ENCODE peak calls at places on chromosome 15, in nine cellular contexts. One of them, this sample, is unnamed.

GRCh38 chr15:93067649-93068085 is 21.3 kb downstream of the RGMA start:
- DNase-seq in MG63: peak
- DNase-seq in activated naive CD4-positive, alpha-beta T cell treated with anti-CD3 and anti-CD28 coated beads, Interleukin-2, amount 50 U/mL, for 72 hours: no peak
- DNase-seq in effector CD4-positive, alpha-beta T cell: no peak
- DNase-seq in neural crest cell: no peak
- DNase-seq in A549: no peak
- DNase-seq in stimulated activated CD4-positive, alpha-beta T cell treated with anti-CD3 and anti-CD28 coated beads, Interleukin-2, amount 100 ng/mL, for 48 hours: no peak
- DNase-seq in foreskin keratinocyte: no peak
- DNase-seq in CD8-positive, alpha-beta T cell: no peak
- DNase-seq in this sample: no peak

GRCh38 chr15:89898628-89899302 is 5.0 kb upstream of the AP3S2 start:
- DNase-seq in MG63: peak
- DNase-seq in activated naive CD4-positive, alpha-beta T cell treated with anti-CD3 and anti-CD28 coated beads, Interleukin-2, amount 50 U/mL, for 72 hours: peak
- DNase-seq in effector CD4-positive, alpha-beta T cell: peak
- DNase-seq in neural crest cell: no peak
- DNase-seq in A549: peak
- DNase-seq in stimulated activated CD4-positive, alpha-beta T cell treated with anti-CD3 and anti-CD28 coated beads, Interleukin-2, amount 100 ng/mL, for 48 hours: peak
- DNase-seq in foreskin keratinocyte: peak
- DNase-seq in CD8-positive, alpha-beta T cell: peak
- DNase-seq in this sample: no peak

GRCh38 chr15:38266247-38266996 is 13.8 kb downstream of the SPRED1 start:
- DNase-seq in MG63: peak
- DNase-seq in activated naive CD4-positive, alpha-beta T cell treated with anti-CD3 and anti-CD28 coated beads, Interleukin-2, amount 50 U/mL, for 72 hours: no peak
- DNase-seq in effector CD4-positive, alpha-beta T cell: no peak
- DNase-seq in neural crest cell: no peak
- DNase-seq in A549: no peak
- DNase-seq in stimulated activated CD4-positive, alpha-beta T cell treated with anti-CD3 and anti-CD28 coated beads, Interleukin-2, amount 100 ng/mL, for 48 hours: no peak
- DNase-seq in foreskin keratinocyte: no peak
- DNase-seq in CD8-positive, alpha-beta T cell: no peak
- DNase-seq in this sample: no peak

GRCh38 chr15:56981160-56981559 is 62.7 kb downstream of the TCF12 start:
- DNase-seq in MG63: no peak
- DNase-seq in activated naive CD4-positive, alpha-beta T cell treated with anti-CD3 and anti-CD28 coated beads, Interleukin-2, amount 50 U/mL, for 72 hours: no peak
- DNase-seq in effector CD4-positive, alpha-beta T cell: no peak
- DNase-seq in neural crest cell: no peak
- DNase-seq in A549: no peak
- DNase-seq in stimulated activated CD4-positive, alpha-beta T cell treated with anti-CD3 and anti-CD28 coated beads, Interleukin-2, amount 100 ng/mL, for 48 hours: no peak
- DNase-seq in foreskin keratinocyte: no peak
- DNase-seq in CD8-positive, alpha-beta T cell: no peak
- DNase-seq in this sample: no peak

GRCh38 chr15:85282504-85283115 is 97.8 kb upstream of the AKAP13 start:
- DNase-seq in MG63: peak
- DNase-seq in activated naive CD4-positive, alpha-beta T cell treated with anti-CD3 and anti-CD28 coated beads, Interleukin-2, amount 50 U/mL, for 72 hours: no peak
- DNase-seq in effector CD4-positive, alpha-beta T cell: no peak
- DNase-seq in neural crest cell: no peak
- DNase-seq in A549: no peak
- DNase-seq in stimulated activated CD4-positive, alpha-beta T cell treated with anti-CD3 and anti-CD28 coated beads, Interleukin-2, amount 100 ng/mL, for 48 hours: no peak
- DNase-seq in foreskin keratinocyte: peak
- DNase-seq in CD8-positive, alpha-beta T cell: no peak
- DNase-seq in this sample: no peak

GRCh38 chr15:39918688-39919385 is 1.2 kb downstream of the GPR176 start:
- DNase-seq in MG63: no peak
- DNase-seq in activated naive CD4-positive, alpha-beta T cell treated with anti-CD3 and anti-CD28 coated beads, Interleukin-2, amount 50 U/mL, for 72 hours: no peak
- DNase-seq in effector CD4-positive, alpha-beta T cell: no peak
- DNase-seq in neural crest cell: no peak
- DNase-seq in A549: no peak
- DNase-seq in stimulated activated CD4-positive, alpha-beta T cell treated with anti-CD3 and anti-CD28 coated beads, Interleukin-2, amount 100 ng/mL, for 48 hours: no peak
- DNase-seq in foreskin keratinocyte: peak
- DNase-seq in CD8-positive, alpha-beta T cell: no peak
- DNase-seq in this sample: no peak

GRCh38 chr15:60835000-60835399 is 356.1 kb upstream of the ICE2 start:
- DNase-seq in MG63: no peak
- DNase-seq in activated naive CD4-positive, alpha-beta T cell treated with anti-CD3 and anti-CD28 coated beads, Interleukin-2, amount 50 U/mL, for 72 hours: no peak
- DNase-seq in effector CD4-positive, alpha-beta T cell: no peak
- DNase-seq in neural crest cell: no peak
- DNase-seq in A549: no peak
- DNase-seq in stimulated activated CD4-positive, alpha-beta T cell treated with anti-CD3 and anti-CD28 coated beads, Interleukin-2, amount 100 ng/mL, for 48 hours: no peak
- DNase-seq in foreskin keratinocyte: no peak
- DNase-seq in CD8-positive, alpha-beta T cell: no peak
- DNase-seq in this sample: no peak

GRCh38 chr15:29825205-29825604 is 2.9 kb upstream of the TJP1 start:
- DNase-seq in MG63: no peak
- DNase-seq in activated naive CD4-positive, alpha-beta T cell treated with anti-CD3 and anti-CD28 coated beads, Interleukin-2, amount 50 U/mL, for 72 hours: peak
- DNase-seq in effector CD4-positive, alpha-beta T cell: no peak
- DNase-seq in neural crest cell: no peak
- DNase-seq in A549: no peak
- DNase-seq in stimulated activated CD4-positive, alpha-beta T cell treated with anti-CD3 and anti-CD28 coated beads, Interleukin-2, amount 100 ng/mL, for 48 hours: no peak
- DNase-seq in foreskin keratinocyte: no peak
- DNase-seq in CD8-positive, alpha-beta T cell: no peak
- DNase-seq in this sample: no peak

GRCh38 chr15:96273317-96274086 is 57.0 kb upstream of the NR2F2 start:
- DNase-seq in MG63: peak
- DNase-seq in activated naive CD4-positive, alpha-beta T cell treated with anti-CD3 and anti-CD28 coated beads, Interleukin-2, amount 50 U/mL, for 72 hours: no peak
- DNase-seq in effector CD4-positive, alpha-beta T cell: no peak
- DNase-seq in neural crest cell: no peak
- DNase-seq in A549: peak
- DNase-seq in stimulated activated CD4-positive, alpha-beta T cell treated with anti-CD3 and anti-CD28 coated beads, Interleukin-2, amount 100 ng/mL, for 48 hours: no peak
- DNase-seq in foreskin keratinocyte: peak
- DNase-seq in CD8-positive, alpha-beta T cell: no peak
- DNase-seq in this sample: no peak

GRCh38 chr15:58748040-58748786 is 1.3 kb downstream of the ADAM10 start:
- DNase-seq in MG63: no peak
- DNase-seq in activated naive CD4-positive, alpha-beta T cell treated with anti-CD3 and anti-CD28 coated beads, Interleukin-2, amount 50 U/mL, for 72 hours: no peak
- DNase-seq in effector CD4-positive, alpha-beta T cell: peak
- DNase-seq in neural crest cell: no peak
- DNase-seq in A549: no peak
- DNase-seq in stimulated activated CD4-positive, alpha-beta T cell treated with anti-CD3 and anti-CD28 coated beads, Interleukin-2, amount 100 ng/mL, for 48 hours: peak
- DNase-seq in foreskin keratinocyte: no peak
- DNase-seq in CD8-positive, alpha-beta T cell: no peak
- DNase-seq in this sample: no peak

GRCh38 chr15:49669288-49669687 is 48.4 kb downstream of the DTWD1 start:
- DNase-seq in MG63: no peak
- DNase-seq in activated naive CD4-positive, alpha-beta T cell treated with anti-CD3 and anti-CD28 coated beads, Interleukin-2, amount 50 U/mL, for 72 hours: no peak
- DNase-seq in effector CD4-positive, alpha-beta T cell: no peak
- DNase-seq in neural crest cell: no peak
- DNase-seq in A549: no peak
- DNase-seq in stimulated activated CD4-positive, alpha-beta T cell treated with anti-CD3 and anti-CD28 coated beads, Interleukin-2, amount 100 ng/mL, for 48 hours: no peak
- DNase-seq in foreskin keratinocyte: no peak
- DNase-seq in CD8-positive, alpha-beta T cell: no peak
- DNase-seq in this sample: no peak

GRCh38 chr15:67905628-67906027 is 65.8 kb upstream of the RNU6-1 start:
- DNase-seq in MG63: no peak
- DNase-seq in activated naive CD4-positive, alpha-beta T cell treated with anti-CD3 and anti-CD28 coated beads, Interleukin-2, amount 50 U/mL, for 72 hours: no peak
- DNase-seq in effector CD4-positive, alpha-beta T cell: no peak
- DNase-seq in neural crest cell: no peak
- DNase-seq in A549: no peak
- DNase-seq in stimulated activated CD4-positive, alpha-beta T cell treated with anti-CD3 and anti-CD28 coated beads, Interleukin-2, amount 100 ng/mL, for 48 hours: no peak
- DNase-seq in foreskin keratinocyte: no peak
- DNase-seq in CD8-positive, alpha-beta T cell: no peak
- DNase-seq in this sample: no peak

GRCh38 chr15:101449471-101450425 is 39.8 kb downstream of the PCSK6 start:
- DNase-seq in MG63: no peak
- DNase-seq in activated naive CD4-positive, alpha-beta T cell treated with anti-CD3 and anti-CD28 coated beads, Interleukin-2, amount 50 U/mL, for 72 hours: no peak
- DNase-seq in effector CD4-positive, alpha-beta T cell: no peak
- DNase-seq in neural crest cell: no peak
- DNase-seq in A549: no peak
- DNase-seq in stimulated activated CD4-positive, alpha-beta T cell treated with anti-CD3 and anti-CD28 coated beads, Interleukin-2, amount 100 ng/mL, for 48 hours: no peak
- DNase-seq in foreskin keratinocyte: no peak
- DNase-seq in CD8-positive, alpha-beta T cell: no peak
- DNase-seq in this sample: no peak